ENCODE peak calls at places on chromosomes 3 and 15, in nine cellular contexts. One of them, this sample, is unnamed.

GRCh38 chr3:36166477-36166876 is 213.8 kb upstream of the STAC start:
- DNase-seq in stomach: no peak
- DNase-seq in adrenal gland: peak; percentile 75
- DNase-seq in MM.1S: no peak
- DNase-seq in fibroblast of lung: no peak
- DNase-seq in lower leg skin: no peak
- DNase-seq in lung: no peak
- DNase-seq in endodermal cell: no peak
- DNase-seq in breast epithelium: no peak
- DNase-seq in this sample: no peak

GRCh38 chr3:139202226-139202958 is 141.4 kb upstream of the MRPS22 start:
- DNase-seq in stomach: no peak
- DNase-seq in adrenal gland: no peak
- DNase-seq in MM.1S: peak; percentile 86
- DNase-seq in fibroblast of lung: no peak
- DNase-seq in lower leg skin: no peak
- DNase-seq in lung: no peak
- DNase-seq in endodermal cell: peak; percentile 93
- DNase-seq in breast epithelium: no peak
- DNase-seq in this sample: peak; percentile 64

GRCh38 chr3:146160964-146161724 is at the start of gene PLOD2:
- DNase-seq in stomach: peak; percentile 84
- DNase-seq in adrenal gland: peak; percentile 83
- DNase-seq in MM.1S: peak; percentile 87
- DNase-seq in fibroblast of lung: peak; percentile 86
- DNase-seq in lower leg skin: peak; percentile 38
- DNase-seq in lung: peak; percentile 75
- DNase-seq in endodermal cell: peak; percentile 89
- DNase-seq in breast epithelium: peak; percentile 60
- DNase-seq in this sample: peak; percentile 81

GRCh38 chr3:137992592-137992991 is 17.4 kb upstream of the CLDN18 start:
- DNase-seq in stomach: no peak
- DNase-seq in adrenal gland: no peak
- DNase-seq in MM.1S: no peak
- DNase-seq in fibroblast of lung: no peak
- DNase-seq in lower leg skin: no peak
- DNase-seq in lung: no peak
- DNase-seq in endodermal cell: no peak
- DNase-seq in breast epithelium: no peak
- DNase-seq in this sample: peak; percentile 45

GRCh38 chr3:155809181-155809580 is 3.1 kb upstream of the C3orf33 start:
- DNase-seq in stomach: no peak
- DNase-seq in adrenal gland: no peak
- DNase-seq in MM.1S: no peak
- DNase-seq in fibroblast of lung: no peak
- DNase-seq in lower leg skin: no peak
- DNase-seq in lung: no peak
- DNase-seq in endodermal cell: no peak
- DNase-seq in breast epithelium: no peak
- DNase-seq in this sample: no peak

GRCh38 chr15:35751421-35752133 is 205.6 kb upstream of the DPH6 start:
- DNase-seq in stomach: peak; percentile 73
- DNase-seq in adrenal gland: peak; percentile 82
- DNase-seq in MM.1S: peak; percentile 71
- DNase-seq in fibroblast of lung: peak; percentile 81
- DNase-seq in lower leg skin: peak; percentile 61
- DNase-seq in lung: peak; percentile 60
- DNase-seq in endodermal cell: peak; percentile 92
- DNase-seq in breast epithelium: peak; percentile 57
- DNase-seq in this sample: peak; percentile 76

GRCh38 chr3:107416886-107417285 is 39.6 kb downstream of the CCDC54 start:
- DNase-seq in stomach: no peak
- DNase-seq in adrenal gland: no peak
- DNase-seq in MM.1S: no peak
- DNase-seq in fibroblast of lung: no peak
- DNase-seq in lower leg skin: no peak
- DNase-seq in lung: no peak
- DNase-seq in endodermal cell: no peak
- DNase-seq in breast epithelium: no peak
- DNase-seq in this sample: no peak

GRCh38 chr15:65791335-65792129 is 561 bp downstream of the DENND4A start:
- DNase-seq in stomach: peak; percentile 58
- DNase-seq in adrenal gland: peak; percentile 90
- DNase-seq in MM.1S: no peak
- DNase-seq in fibroblast of lung: peak; percentile 24
- DNase-seq in lower leg skin: peak; percentile 59
- DNase-seq in lung: peak; percentile 61
- DNase-seq in endodermal cell: no peak
- DNase-seq in breast epithelium: peak; percentile 67
- DNase-seq in this sample: peak; percentile 58

GRCh38 chr3:30952786-30953185 is 58.3 kb upstream of the GADL1 start:
- DNase-seq in stomach: no peak
- DNase-seq in adrenal gland: no peak
- DNase-seq in MM.1S: no peak
- DNase-seq in fibroblast of lung: no peak
- DNase-seq in lower leg skin: no peak
- DNase-seq in lung: no peak
- DNase-seq in endodermal cell: no peak
- DNase-seq in breast epithelium: no peak
- DNase-seq in this sample: no peak

GRCh38 chr3:102301155-102301554 is 133.7 kb upstream of the ZPLD1 start:
- DNase-seq in stomach: no peak
- DNase-seq in adrenal gland: no peak
- DNase-seq in MM.1S: no peak
- DNase-seq in fibroblast of lung: peak; percentile 5
- DNase-seq in lower leg skin: no peak
- DNase-seq in lung: no peak
- DNase-seq in endodermal cell: no peak
- DNase-seq in breast epithelium: no peak
- DNase-seq in this sample: no peak

GRCh38 chr3:99562138-99562537 is 76.3 kb upstream of the COL8A1 start:
- DNase-seq in stomach: no peak
- DNase-seq in adrenal gland: no peak
- DNase-seq in MM.1S: no peak
- DNase-seq in fibroblast of lung: peak; percentile 57
- DNase-seq in lower leg skin: no peak
- DNase-seq in lung: no peak
- DNase-seq in endodermal cell: peak; percentile 84
- DNase-seq in breast epithelium: no peak
- DNase-seq in this sample: no peak

DNA sequence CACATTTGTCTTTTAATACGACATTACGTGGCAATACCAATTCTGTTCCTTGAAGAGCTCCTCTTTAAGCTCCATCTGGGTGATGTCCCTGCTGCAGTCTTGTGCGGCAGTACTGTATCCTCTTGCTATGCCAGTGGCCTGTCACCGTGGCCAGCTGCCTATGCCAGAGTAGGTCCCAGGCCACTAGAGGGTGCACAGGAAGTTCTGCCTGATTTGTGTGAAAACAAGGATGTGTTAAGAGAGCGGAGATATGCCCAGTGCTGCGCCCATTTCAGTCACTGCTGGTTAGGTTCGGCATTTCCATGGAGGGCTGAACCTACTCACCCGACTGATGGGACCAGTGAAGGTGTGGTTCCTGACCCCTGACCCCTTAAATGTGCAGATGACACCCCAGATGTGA is 25.2 kb downstream of the NIPA1 start:
- DNase-seq in stomach: peak; percentile 66
- DNase-seq in adrenal gland: peak; percentile 89
- DNase-seq in MM.1S: no peak
- DNase-seq in fibroblast of lung: no peak
- DNase-seq in lower leg skin: no peak
- DNase-seq in lung: no peak
- DNase-seq in endodermal cell: peak; percentile 80
- DNase-seq in breast epithelium: no peak
- DNase-seq in this sample: no peak
- TF ChIP-seq CTCF in stomach: no peak
- TF ChIP-seq CTCF in adrenal gland: peak; percentile 59
- TF ChIP-seq CTCF in MM.1S: no peak
- TF ChIP-seq CTCF in fibroblast of lung: peak; percentile 12
- TF ChIP-seq CTCF in lower leg skin: no peak
- TF ChIP-seq CTCF in lung: no peak
- TF ChIP-seq CTCF in endodermal cell: peak; percentile 72
- TF ChIP-seq CTCF in breast epithelium: peak; percentile 25
- TF ChIP-seq CTCF in this sample: peak; percentile 20

GRCh38 chr3:122563717-122564025 is 429 bp downstream of the PARP9 start:
- DNase-seq in stomach: no peak
- DNase-seq in adrenal gland: peak; percentile 21
- DNase-seq in MM.1S: no peak
- DNase-seq in fibroblast of lung: peak; percentile 24
- DNase-seq in lower leg skin: no peak
- DNase-seq in lung: peak; percentile 29
- DNase-seq in endodermal cell: peak; percentile 66
- DNase-seq in breast epithelium: no peak
- DNase-seq in this sample: peak; percentile 33

GRCh38 chr3:122564155-122564912 is at the start of the genes DTX3L and PARP9:
- DNase-seq in stomach: peak; percentile 85
- DNase-seq in adrenal gland: peak; percentile 89
- DNase-seq in MM.1S: peak; percentile 56
- DNase-seq in fibroblast of lung: peak; percentile 83
- DNase-seq in lower leg skin: peak; percentile 69
- DNase-seq in lung: peak; percentile 86
- DNase-seq in endodermal cell: peak; percentile 87
- DNase-seq in breast epithelium: peak; percentile 75
- DNase-seq in this sample: peak; percentile 81

GRCh38 chr3:122560680-122561079 is 3.4 kb downstream of the PARP9 start:
- DNase-seq in stomach: peak; percentile 55
- DNase-seq in adrenal gland: peak; percentile 56
- DNase-seq in MM.1S: peak; percentile 79
- DNase-seq in fibroblast of lung: peak; percentile 79
- DNase-seq in lower leg skin: peak; percentile 35
- DNase-seq in lung: peak; percentile 47
- DNase-seq in endodermal cell: peak; percentile 69
- DNase-seq in breast epithelium: no peak
- DNase-seq in this sample: peak; percentile 85

GRCh38 chr3:122559906-122560305 is 4.2 kb downstream of the PARP9 start:
- DNase-seq in stomach: no peak
- DNase-seq in adrenal gland: no peak
- DNase-seq in MM.1S: no peak
- DNase-seq in fibroblast of lung: no peak
- DNase-seq in lower leg skin: no peak
- DNase-seq in lung: no peak
- DNase-seq in endodermal cell: no peak
- DNase-seq in breast epithelium: no peak
- DNase-seq in this sample: no peak

GRCh38 chr3:122562923-122563716 is 980 bp downstream of the PARP9 start:
- DNase-seq in stomach: no peak
- DNase-seq in adrenal gland: peak; percentile 6
- DNase-seq in MM.1S: no peak
- DNase-seq in fibroblast of lung: peak; percentile 7
- DNase-seq in lower leg skin: no peak
- DNase-seq in lung: no peak
- DNase-seq in endodermal cell: no peak
- DNase-seq in breast epithelium: no peak
- DNase-seq in this sample: no peak
- H3K4me3 ChIP-seq in stomach: peak overlapping the region; percentile 82
- H3K4me3 ChIP-seq in adrenal gland: peak overlapping the region; percentile 94
- H3K4me3 ChIP-seq in MM.1S: no peak overlapping the region
- H3K4me3 ChIP-seq in fibroblast of lung: peak overlapping the region; percentile 84
- H3K4me3 ChIP-seq in lower leg skin: peak overlapping the region; percentile 79
- H3K4me3 ChIP-seq in lung: peak overlapping the region; percentile 94
- H3K4me3 ChIP-seq in endodermal cell: peak overlapping the region; percentile 77
- H3K4me3 ChIP-seq in breast epithelium: peak overlapping the region; percentile 86
- H3K4me3 ChIP-seq in this sample: peak overlapping the region; percentile 85

GRCh38 chr15:22878103-22878502 is 39.6 kb downstream of the NIPA2 start:
- DNase-seq in stomach: no peak
- DNase-seq in adrenal gland: peak; percentile 27
- DNase-seq in MM.1S: no peak
- DNase-seq in fibroblast of lung: no peak
- DNase-seq in lower leg skin: no peak
- DNase-seq in lung: no peak
- DNase-seq in endodermal cell: no peak
- DNase-seq in breast epithelium: no peak
- DNase-seq in this sample: no peak

GRCh38 chr15:22880068-22880980 is 41.9 kb downstream of the NIPA2 start:
- DNase-seq in stomach: no peak
- DNase-seq in adrenal gland: no peak
- DNase-seq in MM.1S: no peak
- DNase-seq in fibroblast of lung: no peak
- DNase-seq in lower leg skin: no peak
- DNase-seq in lung: no peak
- DNase-seq in endodermal cell: no peak
- DNase-seq in breast epithelium: no peak
- DNase-seq in this sample: no peak

GRCh38 chr15:22874256-22874655 is 35.8 kb downstream of the NIPA2 start:
- DNase-seq in stomach: no peak
- DNase-seq in adrenal gland: no peak
- DNase-seq in MM.1S: no peak
- DNase-seq in fibroblast of lung: no peak
- DNase-seq in lower leg skin: no peak
- DNase-seq in lung: no peak
- DNase-seq in endodermal cell: no peak
- DNase-seq in breast epithelium: no peak
- DNase-seq in this sample: no peak

GRCh38 chr15:22877122-22877521 is 38.7 kb downstream of the NIPA2 start:
- DNase-seq in stomach: no peak
- DNase-seq in adrenal gland: no peak
- DNase-seq in MM.1S: no peak
- DNase-seq in fibroblast of lung: no peak
- DNase-seq in lower leg skin: no peak
- DNase-seq in lung: no peak
- DNase-seq in endodermal cell: no peak
- DNase-seq in breast epithelium: no peak
- DNase-seq in this sample: no peak

GRCh38 chr15:22877607-22878006 is 39.1 kb downstream of the NIPA2 start:
- DNase-seq in stomach: no peak
- DNase-seq in adrenal gland: no peak
- DNase-seq in MM.1S: no peak
- DNase-seq in fibroblast of lung: no peak
- DNase-seq in lower leg skin: no peak
- DNase-seq in lung: no peak
- DNase-seq in endodermal cell: no peak
- DNase-seq in breast epithelium: no peak
- DNase-seq in this sample: no peak
- TF ChIP-seq CTCF in stomach: no peak
- TF ChIP-seq CTCF in adrenal gland: no peak
- TF ChIP-seq CTCF in MM.1S: no peak
- TF ChIP-seq CTCF in fibroblast of lung: no peak
- TF ChIP-seq CTCF in lower leg skin: no peak
- TF ChIP-seq CTCF in lung: no peak
- TF ChIP-seq CTCF in endodermal cell: peak; percentile 27
- TF ChIP-seq CTCF in breast epithelium: no peak
- TF ChIP-seq CTCF in this sample: no peak

GRCh38 chr15:29021901-29022300 is 136.1 kb downstream of the APBA2 start:
- DNase-seq in stomach: no peak
- DNase-seq in adrenal gland: no peak
- DNase-seq in MM.1S: no peak
- DNase-seq in fibroblast of lung: no peak
- DNase-seq in lower leg skin: no peak
- DNase-seq in lung: no peak
- DNase-seq in endodermal cell: no peak
- DNase-seq in breast epithelium: no peak
- DNase-seq in this sample: no peak
- H3K4me3 ChIP-seq in stomach: no peak overlapping the region
- H3K4me3 ChIP-seq in adrenal gland: no peak overlapping the region
- H3K4me3 ChIP-seq in MM.1S: no peak overlapping the region
- H3K4me3 ChIP-seq in fibroblast of lung: no peak overlapping the region
- H3K4me3 ChIP-seq in lower leg skin: no peak overlapping the region
- H3K4me3 ChIP-seq in lung: no peak overlapping the region
- H3K4me3 ChIP-seq in endodermal cell: no peak overlapping the region
- H3K4me3 ChIP-seq in breast epithelium: no peak overlapping the region
- H3K4me3 ChIP-seq in this sample: no peak overlapping the region

This sample was measured in GM12865.